ENCODE peak calls at places on chromosomes 6 and 20, in five cellular contexts. G is HT-29, H is GM04503, X is mesendoderm, M is SK-N-MC. A is an unnamed sample.

GRCh38 chr6:43239054-43239453 is 4.2 kb upstream of the TTBK1 start:
- DNase-seq in G (no peak), H (no peak), X (no peak), M (no peak), A (no peak)

GRCh38 chr6:4350571-4351505 is 215.5 kb upstream of the ECI2 start:
- DNase-seq in G (no peak), H (no peak), X (no peak), M (no peak), A (no peak)

GRCh38 chr20:36153754-36154695 is 515 bp upstream of the EPB41L1 start:
- DNase-seq in G (peak; percentile 73), H (no peak), X (peak; percentile 64), M (no peak), A (no peak)

GRCh38 chr20:14415492-14415891 is 78.1 kb upstream of the FLRT3 start:
- DNase-seq in G (peak; percentile 36), H (no peak), X (peak; percentile 47), M (no peak), A (no peak)

GRCh38 chr6:138371720-138372119 is 6.0 kb upstream of the SMIM28 start:
- DNase-seq in G (peak; percentile 59), H (no peak), X (no peak), M (no peak), A (no peak)

GRCh38 chr6:21240709-21241108 is 352.8 kb upstream of the SOX4 start:
- DNase-seq in G (no peak), H (no peak), X (no peak), M (no peak), A (no peak)

GRCh38 chr6:131787079-131787478 is 20.7 kb upstream of the ENPP1 start:
- DNase-seq in G (no peak), H (no peak), X (no peak), M (no peak), A (no peak)

GRCh38 chr6:157059781-157060180 is 263.5 kb downstream of the TMEM242 start:
- DNase-seq in G (no peak), H (no peak), X (no peak), M (no peak), A (no peak)

GRCh38 chr6:170173416-170173990 is 117.4 kb downstream of the DLL1 start:
- DNase-seq in G (no peak), H (no peak), X (no peak), M (no peak), A (no peak)

A was measured in keratinocyte.